ENCODE peak calls at places on chromosomes 1 and 21, in nine cellular contexts. G is heart right ventricle; D is heart left ventricle; Z is ovary; M is upper lobe of right lung; Y is neural progenitor cell; X is mesendoderm; H is CD4-positive, alpha-beta memory T cell; B is right cardiac atrium. L is an unnamed sample.

GRCh38 chr1:172997941-172998361 is 52.8 kb downstream of the TNFSF18 start:
- DNase-seq in M (no peak), Z (no peak), B (no peak), X (no peak), G (no peak), D (no peak), Y (no peak), H (no peak), L (no peak)

GRCh38 chr1:165842363-165843129 is 15.1 kb downstream of the UCK2 start:
- DNase-seq in M (no peak), D (no peak), Z (no peak), H (peak; percentile 17), G (peak; percentile 29), Y (no peak), B (no peak), X (peak; percentile 91), L (no peak)

GRCh38 chr1:228936881-228937280 is 201.6 kb downstream of the RHOU start:
- DNase-seq in M (no peak), G (no peak), B (no peak), Z (no peak), D (no peak), X (no peak), H (no peak), Y (no peak), L (no peak)

GRCh38 chr1:228836954-228837481 is 101.7 kb downstream of the RHOU start:
- DNase-seq in G (no peak), D (no peak), X (no peak), Z (no peak), Y (no peak), B (no peak), M (no peak), H (no peak), L (no peak)

GRCh38 chr1:58823481-58824010 is 39.7 kb upstream of the JUN start:
- DNase-seq in H (no peak), D (no peak), B (no peak), M (no peak), Y (no peak), Z (no peak), X (peak; percentile 46), G (no peak), L (no peak)

GRCh38 chr1:109188776-109189175 is 24.9 kb upstream of the SARS1 start:
- DNase-seq in H (no peak), D (no peak), G (no peak), X (no peak), B (no peak), M (peak; percentile 21), Z (no peak), Y (no peak), L (no peak)

GRCh38 chr1:155075535-155075934 is 3.1 kb upstream of the EFNA3 start:
- DNase-seq in G (no peak), X (no peak), D (no peak), B (no peak), Y (no peak), Z (no peak), H (no peak), M (no peak), L (no peak)

GRCh38 chr21:42974832-42975820 is 764 bp downstream of the PKNOX1 start:
- DNase-seq in Z (no peak), D (peak; percentile 70), X (peak; percentile 86), B (peak; percentile 70), G (peak; percentile 63), M (peak; percentile 80), Y (peak; percentile 74), H (peak; percentile 40), L (peak; percentile 16)

GRCh38 chr1:203931953-203932352 is 70.6 kb downstream of the SNRPE start:
- DNase-seq in Z (no peak), G (no peak), H (no peak), B (no peak), D (no peak), Y (no peak), M (no peak), X (no peak), L (no peak)

GRCh38 chr1:21904725-21905520 is 32.2 kb downstream of the HSPG2 start:
- DNase-seq in Y (no peak), B (peak; percentile 78), Z (no peak), X (no peak), H (no peak), D (peak; percentile 54), G (peak; percentile 72), M (no peak), L (no peak)

GRCh38 chr1:7632681-7633080 is 138.4 kb upstream of the VAMP3 start:
- DNase-seq in M (no peak), D (no peak), Y (no peak), B (no peak), G (no peak), X (no peak), Z (no peak), H (no peak), L (no peak)

GRCh38 chr1:92623187-92623778 is 136.6 kb upstream of the GFI1 start:
- DNase-seq in Z (no peak), G (no peak), D (no peak), B (no peak), H (peak; percentile 32), M (no peak), Y (no peak), X (no peak), L (no peak)

GRCh38 chr1:4460651-4461050 is 193.8 kb upstream of the AJAP1 start:
- DNase-seq in B (no peak), Y (no peak), X (no peak), Z (no peak), G (no peak), M (no peak), H (no peak), D (no peak), L (no peak)

GRCh38 chr1:83882906-83883305 is 116.0 kb downstream of the TTLL7 start:
- DNase-seq in M (no peak), Y (peak; percentile 16), G (peak; percentile 6), Z (no peak), H (no peak), B (no peak), D (no peak), X (peak; percentile 79), L (no peak)

GRCh38 chr1:180358649-180359048 is 128.6 kb downstream of the LHX4 start:
- DNase-seq in M (no peak), X (no peak), D (peak; percentile 6), G (peak; percentile 12), H (no peak), B (peak; percentile 38), Z (peak; percentile 44), Y (peak; percentile 28), L (no peak)
- H3K27ac ChIP-seq in M (no peak overlapping the region), X (no peak overlapping the region), D (no peak overlapping the region), G (no peak overlapping the region), H (no peak overlapping the region), B (no peak overlapping the region), Z (no peak overlapping the region), Y (peak overlapping the region; percentile 32), L (no peak overlapping the region)

DNA sequence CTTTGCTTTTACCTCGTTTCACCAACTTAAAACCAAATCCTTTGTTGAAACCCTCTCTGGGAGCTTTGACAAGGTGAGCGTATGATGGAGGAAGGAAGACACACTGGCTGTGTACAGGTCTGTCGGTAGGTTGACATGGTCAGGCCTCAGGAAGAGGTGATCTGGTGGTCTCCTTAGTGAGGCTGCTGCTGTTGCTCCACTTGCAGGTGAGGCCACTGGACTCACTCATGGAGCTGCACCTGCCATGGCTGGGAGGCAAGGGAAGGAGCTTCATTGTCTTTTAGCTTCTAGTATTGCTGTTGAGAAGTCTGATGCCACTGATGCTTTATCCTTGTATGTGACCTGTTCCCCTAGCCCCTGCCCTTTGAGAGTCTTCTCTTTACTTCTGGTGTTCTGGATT is 35.7 kb downstream of the TENT5C start:
- DNase-seq in Y (no peak), D (no peak), G (no peak), Z (no peak), H (no peak), M (no peak), X (no peak), B (no peak), L (no peak)
- H3K4me1 ChIP-seq in Y (no peaks in the 10 kb centered on the region), D (no peaks in the 10 kb centered on the region), G (no peaks in the 10 kb centered on the region), Z (no peaks in the 10 kb centered on the region), H (peaks cover 20% of the 10 kb centered on the region), M (no peaks in the 10 kb centered on the region), X (no peaks in the 10 kb centered on the region), B (no peaks in the 10 kb centered on the region), L (no peaks in the 10 kb centered on the region)

GRCh38 chr1:15687446-15687845 is 3.3 kb downstream of the PLEKHM2 start:
- DNase-seq in G (no peak), D (no peak), Y (no peak), M (no peak), X (no peak), Z (no peak), H (no peak), B (no peak), L (no peak)
- H3K27ac ChIP-seq in G (peak overlapping the region; percentile 36), D (no peak overlapping the region), Y (no peak overlapping the region), M (no peak overlapping the region), X (no peak overlapping the region), Z (no peak overlapping the region), H (no peak overlapping the region), B (no peak overlapping the region), L (no peak overlapping the region)

GRCh38 chr1:56533197-56533596 is 46.2 kb downstream of the PLPP3 start:
- DNase-seq in M (no peak), X (no peak), B (no peak), Z (no peak), Y (no peak), H (no peak), D (no peak), G (no peak), L (no peak)

GRCh38 chr1:56532359-56532696 is 47.0 kb downstream of the PLPP3 start:
- DNase-seq in H (no peak), Z (no peak), Y (no peak), B (no peak), D (no peak), X (no peak), G (no peak), M (no peak), L (no peak)

GRCh38 chr1:56529801-56530200 is 49.6 kb downstream of the PLPP3 start:
- DNase-seq in M (no peak), H (no peak), Y (no peak), X (no peak), B (no peak), G (no peak), D (no peak), Z (no peak), L (no peak)

GRCh38 chr1:56533621-56534020 is 45.7 kb downstream of the PLPP3 start:
- DNase-seq in B (no peak), M (no peak), H (no peak), Z (no peak), Y (no peak), X (no peak), G (no peak), D (no peak), L (no peak)

DNA sequence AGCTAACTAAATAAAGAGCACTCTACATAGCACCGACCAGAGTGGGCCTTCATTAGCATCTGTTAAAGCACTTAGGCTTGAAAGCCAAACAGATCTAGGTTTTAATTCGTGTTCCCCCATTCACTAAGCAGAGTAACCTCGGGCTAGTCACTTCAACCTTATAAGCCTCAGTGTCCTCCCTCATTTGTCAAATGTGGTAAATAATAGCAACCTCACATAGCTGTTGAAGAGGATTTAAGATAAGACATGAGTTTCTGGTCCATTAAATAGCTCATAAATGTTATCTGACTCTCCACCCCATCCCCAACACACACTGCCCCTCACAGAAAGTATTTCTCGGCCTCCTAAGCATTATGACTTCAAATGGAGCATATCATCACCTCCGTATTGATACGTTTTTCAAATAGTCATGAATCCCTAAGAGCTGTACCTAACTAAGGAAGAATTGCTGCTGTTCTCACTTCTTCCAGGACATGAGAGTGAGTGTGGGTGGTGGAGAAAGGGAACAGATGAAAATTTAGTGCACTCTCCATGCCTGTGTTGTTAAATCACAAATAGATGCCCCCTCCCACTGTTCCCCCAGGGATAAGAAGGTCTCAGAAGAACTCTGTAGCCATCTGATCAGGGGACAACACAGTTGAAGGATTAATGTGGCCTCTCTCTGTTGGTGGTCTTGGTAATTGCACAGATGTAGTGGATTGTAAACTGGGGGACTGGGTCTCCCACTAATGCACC is 47.6 kb downstream of the PLPP3 start:
- DNase-seq in H (no peak), B (no peak), X (no peak), G (no peak), M (no peak), D (no peak), Y (no peak), Z (no peak), L (no peak)
- H3K4me1 ChIP-seq in H (no peaks in the 10 kb centered on the region), B (peaks cover 37% of the 10 kb centered on the region), X (peaks cover 30% of the 10 kb centered on the region), G (peaks cover 19% of the 10 kb centered on the region), M (peaks cover 13% of the 10 kb centered on the region), D (peaks cover 99% of the 10 kb centered on the region), Y (peaks cover 46% of the 10 kb centered on the region), Z (peaks cover 30% of the 10 kb centered on the region), L (peaks cover 20% of the 10 kb centered on the region)